ENCODE peak calls at places on chromosomes 11 and 22, in four cellular contexts. K, U, E and G are unnamed samples.

GRCh38 chr11:119518746-119519382 is 95.9 kb upstream of the THY1 start:
- DNase-seq in K (no peak), U (peak; percentile 42), E (no peak), G (no peak)

GRCh38 chr11:128936546-128937275 is 6.0 kb downstream of the TP53AIP1 start:
- DNase-seq in K (no peak), U (peak; percentile 24), E (no peak), G (no peak)

GRCh38 chr11:78940500-78941225 is 366.0 kb upstream of the NARS2 start:
- DNase-seq in K (no peak), U (no peak), E (no peak), G (no peak)

GRCh38 chr11:107493117-107493516 is 35.5 kb upstream of the CWF19L2 start:
- DNase-seq in K (no peak), U (peak; percentile 15), E (no peak), G (no peak)

GRCh38 chr11:102991776-102992175 is 36.2 kb upstream of the MMP13 start:
- DNase-seq in K (no peak), U (no peak), E (no peak), G (no peak)

GRCh38 chr11:130178441-130178971 is 18.9 kb downstream of the ST14 start:
- DNase-seq in K (peak; percentile 38), U (no peak), E (peak; percentile 25), G (no peak)

GRCh38 chr11:66863428-66864125 is 6.7 kb downstream of the LRFN4 start:
- DNase-seq in K (no peak), U (no peak), E (no peak), G (no peak)

GRCh38 chr22:48758021-48758561 is 1069.6 kb downstream of the BRD1 start:
- DNase-seq in K (no peak), U (no peak), E (no peak), G (no peak)

GRCh38 chr11:65095427-65095826 is 587 bp upstream of the VPS51 start:
- DNase-seq in K (no peak), U (no peak), E (no peak), G (no peak)

GRCh38 chr11:16184588-16184987 is 171.8 kb downstream of the SOX6 start:
- DNase-seq in K (no peak), U (peak; percentile 89), E (no peak), G (no peak)

GRCh38 chr11:2762451-2762850 is 62.7 kb upstream of the KCNQ1OT1 start:
- DNase-seq in K (no peak), U (no peak), E (peak; percentile 15), G (peak; percentile 7)

GRCh38 chr11:67371549-67372231 is 1.7 kb downstream of the CLCF1 start:
- DNase-seq in K (no peak), U (peak; percentile 76), E (no peak), G (no peak)

GRCh38 chr22:41387341-41387740 is 5.6 kb downstream of the TEF start:
- DNase-seq in K (no peak), U (no peak), E (no peak), G (no peak)

GRCh38 chr11:122109932-122110331 is 6.1 kb downstream of the BLID start:
- DNase-seq in K (no peak), U (no peak), E (no peak), G (no peak)

GRCh38 chr22:41397143-41397811 is 15.5 kb downstream of the TEF start:
- DNase-seq in K (no peak), U (no peak), E (peak; percentile 31), G (no peak)

GRCh38 chr22:49228431-49229037 is 599.1 kb downstream of the BRD1 start:
- DNase-seq in K (no peak), U (no peak), E (no peak), G (peak; percentile 6)

GRCh38 chr11:115301029-115301428 is 203.2 kb downstream of the CADM1 start:
- DNase-seq in K (no peak), U (no peak), E (no peak), G (no peak)

GRCh38 chr11:116170526-116171120 is 602.2 kb downstream of the BUD13 start:
- DNase-seq in K (no peak), U (no peak), E (no peak), G (no peak)

GRCh38 chr22:38982008-38982927 is at the start of gene APOBEC3B:
- DNase-seq in K (peak; percentile 54), U (peak; percentile 97), E (peak; percentile 90), G (peak; percentile 45)

GRCh38 chr22:42655693-42656092 is 6.5 kb upstream of the CYB5R3 start:
- DNase-seq in K (no peak), U (no peak), E (no peak), G (no peak)

GRCh38 chr11:3984896-3985295 is 109.7 kb upstream of the RRM1 start:
- DNase-seq in K (no peak), U (peak; percentile 40), E (no peak), G (no peak)

GRCh38 chr22:27474711-27475547 is 326.6 kb downstream of the MN1 start:
- DNase-seq in K (no peak), U (peak; percentile 85), E (no peak), G (no peak)

GRCh38 chr22:32469799-32470212 is 4.8 kb upstream of the FBXO7 start:
- DNase-seq in K (no peak), U (peak; percentile 91), E (no peak), G (no peak)

GRCh38 chr11:19714093-19714386 is 1.4 kb downstream of the NAV2 start:
- DNase-seq in K (no peak), U (no peak), E (peak; percentile 58), G (no peak)

GRCh38 chr22:37501610-37502341 is 15.6 kb upstream of the MFNG start:
- DNase-seq in K (peak; percentile 67), U (peak; percentile 84), E (peak; percentile 92), G (no peak)
- H3K4me3 ChIP-seq in K (peak overlapping the region; percentile 32), U (no peak overlapping the region), E (peak overlapping the region; percentile 15), G (no peak overlapping the region)

GRCh38 chr11:46277313-46277622 is 194 bp upstream of the CREB3L1 start:
- DNase-seq in K (no peak), U (peak; percentile 76), E (no peak), G (no peak)
- H3K4me3 ChIP-seq in K (peak overlapping the region; percentile 89), U (peak overlapping the region; percentile 85), E (peak overlapping the region; percentile 96), G (peak overlapping the region; percentile 53)

DNA sequence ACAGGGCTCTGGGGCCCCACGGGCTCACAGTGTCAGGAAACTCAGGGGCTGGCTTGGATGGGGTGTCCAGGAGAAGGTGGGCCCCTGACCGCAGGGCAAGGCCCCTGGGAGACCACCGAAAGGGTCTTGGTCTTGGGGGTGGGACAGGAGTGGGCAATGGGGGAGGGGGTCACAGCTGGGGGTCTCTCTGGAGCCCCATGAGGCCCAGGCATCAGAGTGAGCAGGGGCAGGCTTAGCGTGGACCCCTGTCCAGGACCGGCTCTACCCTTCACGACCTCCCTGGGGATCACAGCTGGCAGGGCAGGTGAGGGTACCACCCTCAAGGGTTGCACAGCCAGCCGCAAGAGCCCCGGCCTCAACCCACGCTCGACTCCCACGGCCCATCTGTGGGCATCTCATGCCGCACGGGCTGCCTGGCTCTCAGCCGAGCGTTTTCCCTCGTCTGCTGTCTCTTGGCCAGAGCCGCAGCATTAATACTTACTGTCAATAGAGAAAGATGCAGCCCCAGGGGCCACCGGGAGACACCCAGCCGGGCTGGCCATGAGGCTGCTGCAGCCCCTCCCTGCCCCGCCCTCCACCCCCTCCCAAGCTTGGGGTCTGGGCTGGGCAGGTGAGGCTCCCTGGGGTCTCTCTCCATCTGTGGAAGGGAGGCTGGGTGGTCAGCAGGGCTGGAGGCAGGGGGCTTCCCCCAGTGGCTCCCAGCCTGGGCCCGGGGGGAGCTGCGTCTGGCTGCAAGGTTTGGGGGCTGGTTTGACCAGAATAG is 661 bp downstream of the MUC5B start:
- DNase-seq in K (no peak), U (no peak), E (peak; percentile 70), G (peak; percentile 46)
- H3K4me3 ChIP-seq in K (no peak overlapping the region), U (no peak overlapping the region), E (no peak overlapping the region), G (no peak overlapping the region)

DNA sequence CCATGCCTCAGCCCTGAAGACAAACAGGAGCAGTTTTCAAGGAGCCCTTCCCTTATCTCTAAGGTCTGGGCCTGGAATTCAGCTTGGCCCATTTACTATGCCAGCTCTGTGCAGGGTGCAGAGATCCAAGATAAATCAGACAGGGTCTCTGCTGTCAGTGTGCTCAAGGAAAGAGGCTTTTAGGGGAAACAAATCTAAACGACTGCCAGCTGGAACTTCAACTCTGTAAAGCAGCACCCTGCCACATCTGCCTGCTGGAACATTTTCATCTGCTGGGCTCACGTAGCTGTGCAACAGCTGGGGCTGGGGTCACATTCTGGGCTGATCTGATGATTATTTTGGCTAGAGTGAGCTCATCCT is 19.8 kb upstream of the EHF start:
- DNase-seq in K (no peak), U (peak; percentile 10), E (no peak), G (no peak)
- H3K4me3 ChIP-seq in K (no peak overlapping the region), U (no peak overlapping the region), E (peak overlapping the region; percentile 23), G (no peak overlapping the region)